ENCODE peak calls at places on chromosomes 7 and 10, in six cellular contexts. Z is epithelial cell of esophagus, F is astrocyte of the spinal cord, L is Calu3, M is glutamatergic neuron, J is B cell. I is an unnamed sample.

GRCh38 chr10:74049995-74050394 is 52.1 kb downstream of the VCL start:
- DNase-seq in Z (no peak), F (no peak), L (no peak), M (no peak), J (no peak), I (no peak)

GRCh38 chr10:101814466-101815041 is 3.7 kb downstream of the OGA start:
- DNase-seq in Z (no peak), F (no peak), L (no peak), M (no peak), J (no peak), I (peak; percentile 25)

GRCh38 chr10:24727811-24728210 is 4.1 kb upstream of the ARHGAP21 start:
- DNase-seq in Z (no peak), F (no peak), L (peak; percentile 14), M (no peak), J (no peak), I (no peak)

GRCh38 chr7:95577137-95577536 is 19.2 kb downstream of the PDK4 start:
- DNase-seq in Z (peak; percentile 60), F (no peak), L (peak; percentile 1), M (no peak), J (no peak), I (no peak)

GRCh38 chr10:1847361-1847760 is 110.0 kb upstream of the ADARB2 start:
- DNase-seq in Z (no peak), F (no peak), L (no peak), M (no peak), J (no peak), I (no peak)

GRCh38 chr10:12388671-12389070 is 39.3 kb downstream of the CAMK1D start:
- DNase-seq in Z (no peak), F (no peak), L (no peak), M (no peak), J (no peak), I (no peak)

GRCh38 chr7:2527505-2528464 is 8.2 kb downstream of the LFNG start:
- DNase-seq in Z (peak; percentile 61), F (peak; percentile 76), L (peak; percentile 66), M (peak; percentile 11), J (no peak), I (no peak)

GRCh38 chr7:114575098-114575497 is 160.5 kb downstream of the FOXP2 start:
- DNase-seq in Z (no peak), F (no peak), L (no peak), M (no peak), J (no peak), I (no peak)

GRCh38 chr7:55887786-55888185 is 530 bp downstream of the ZNF713 start:
- DNase-seq in Z (no peak), F (peak; percentile 5), L (peak; percentile 20), M (no peak), J (peak; percentile 71), I (no peak)

GRCh38 chr10:68096913-68097509 is 12.3 kb upstream of the MYPN start:
- DNase-seq in Z (peak; percentile 98), F (peak; percentile 92), L (peak; percentile 81), M (no peak), J (no peak), I (no peak)

GRCh38 chr7:39949980-39950472 is at the start of gene CDK13:
- DNase-seq in Z (peak; percentile 76), F (peak; percentile 74), L (peak; percentile 92), M (peak; percentile 82), J (peak; percentile 89), I (peak; percentile 91)

GRCh38 chr10:8242295-8242872 is 187.9 kb downstream of the GATA3 start:
- DNase-seq in Z (no peak), F (no peak), L (no peak), M (no peak), J (no peak), I (no peak)

GRCh38 chr7:151038951-151039849 is 9.1 kb upstream of the ASIC3 start:
- DNase-seq in Z (peak; percentile 65), F (peak; percentile 89), L (peak; percentile 91), M (no peak), J (no peak), I (peak; percentile 92)

GRCh38 chr7:51233375-51233774 is 83.2 kb downstream of the COBL start:
- DNase-seq in Z (no peak), F (no peak), L (no peak), M (no peak), J (no peak), I (no peak)

GRCh38 chr7:101554584-101555268 is 74.4 kb downstream of the MYL10 start:
- DNase-seq in Z (no peak), F (no peak), L (no peak), M (no peak), J (no peak), I (no peak)

GRCh38 chr7:16934947-16935742 is 53.4 kb upstream of the AGR3 start:
- DNase-seq in Z (peak; percentile 89), F (no peak), L (peak; percentile 45), M (no peak), J (no peak), I (no peak)

GRCh38 chr7:12643644-12644043 is 43.8 kb upstream of the ARL4A start:
- DNase-seq in Z (no peak), F (no peak), L (no peak), M (no peak), J (no peak), I (no peak)

GRCh38 chr10:114181971-114182370 is 2.8 kb downstream of the TDRD1 start:
- DNase-seq in Z (no peak), F (no peak), L (no peak), M (no peak), J (no peak), I (no peak)

GRCh38 chr10:88027570-88027969 is 164.1 kb downstream of the PTEN start:
- DNase-seq in Z (no peak), F (no peak), L (no peak), M (no peak), J (peak; percentile 11), I (no peak)

GRCh38 chr7:128705891-128706333 is 33.2 kb upstream of the CALU start:
- DNase-seq in Z (peak; percentile 32), F (no peak), L (no peak), M (no peak), J (no peak), I (no peak)

GRCh38 chr7:157507987-157508386 is 171.2 kb downstream of the DNAJB6 start:
- DNase-seq in Z (no peak), F (no peak), L (no peak), M (no peak), J (no peak), I (peak; percentile 54)

GRCh38 chr7:94241402-94241925 is 153.2 kb upstream of the COL1A2 start:
- DNase-seq in Z (no peak), F (no peak), L (no peak), M (no peak), J (no peak), I (no peak)

GRCh38 chr7:8261711-8262695 is at the start of gene ICA1:
- DNase-seq in Z (peak; percentile 56), F (peak; percentile 36), L (peak; percentile 91), M (peak; percentile 85), J (peak; percentile 44), I (peak; percentile 85)

GRCh38 chr10:90857635-90858488 is at the start of gene HTR7:
- DNase-seq in Z (peak; percentile 64), F (peak; percentile 45), L (peak; percentile 60), M (peak; percentile 84), J (peak; percentile 95), I (peak; percentile 89)
- TF ChIP-seq CTCF in Z (peak; percentile 22), F (peak; percentile 53), L (peak; percentile 57), M (peak; percentile 80), J (peak; percentile 78), I (peak; percentile 77)

GRCh38 chr10:43170491-43170890 is 32.2 kb downstream of the CSGALNACT2 start:
- DNase-seq in Z (no peak), F (peak; percentile 14), L (no peak), M (no peak), J (no peak), I (no peak)
- TF ChIP-seq CTCF in Z (no peak), F (peak; percentile 32), L (no peak), M (no peak), J (no peak), I (no peak)

DNA sequence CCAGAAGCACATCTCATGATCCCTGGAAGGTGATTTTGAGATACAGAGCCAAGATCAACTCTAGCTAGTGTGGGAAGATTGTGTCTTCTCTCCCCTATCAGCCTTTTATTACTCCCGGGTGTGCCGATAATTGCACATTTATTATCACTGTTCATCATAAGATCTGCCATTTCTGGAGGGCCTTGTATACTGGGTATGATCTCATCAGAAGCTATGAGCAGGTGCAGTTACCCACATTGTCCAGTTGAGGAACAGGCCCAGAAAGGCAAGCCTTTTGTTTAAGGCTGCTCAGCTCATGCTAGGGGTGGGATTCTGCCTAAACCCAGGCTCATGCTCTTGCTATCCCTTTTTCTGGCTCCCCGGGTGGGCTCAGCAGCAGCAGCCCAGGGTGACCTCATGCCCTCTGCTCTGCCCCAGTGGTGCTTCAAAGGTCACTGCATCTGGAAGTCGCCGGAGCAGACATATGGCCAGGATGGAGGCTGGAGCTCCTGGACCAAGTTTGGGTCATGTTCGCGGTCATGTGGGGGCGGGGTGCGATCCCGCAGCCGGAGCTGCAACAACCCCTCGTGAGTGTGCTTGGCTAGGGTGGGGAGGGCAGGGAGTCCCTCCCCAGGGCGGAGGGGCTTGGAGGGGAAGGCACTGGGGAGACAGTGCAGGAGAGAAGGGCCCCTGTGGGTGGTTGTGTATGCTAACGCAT is 46.6 kb downstream of the TBATA start:
- DNase-seq in Z (no peak), F (no peak), L (no peak), M (no peak), J (no peak), I (no peak)
- TF ChIP-seq CTCF in Z (no peak), F (peak; percentile 7), L (no peak), M (no peak), J (no peak), I (no peak)

GRCh38 chr10:72241853-72242252 is 25.8 kb upstream of the ASCC1 start:
- DNase-seq in Z (no peak), F (no peak), L (no peak), M (no peak), J (no peak), I (no peak)

GRCh38 chr10:72245949-72246525 is 27.7 kb upstream of the DDIT4 start:
- DNase-seq in Z (no peak), F (no peak), L (no peak), M (no peak), J (no peak), I (no peak)

GRCh38 chr10:72242675-72243074 is 26.6 kb upstream of the ASCC1 start:
- DNase-seq in Z (no peak), F (peak; percentile 61), L (no peak), M (no peak), J (no peak), I (peak; percentile 87)

GRCh38 chr10:72244573-72245038 is 28.5 kb upstream of the ASCC1 start:
- DNase-seq in Z (no peak), F (no peak), L (no peak), M (no peak), J (no peak), I (no peak)

DNA sequence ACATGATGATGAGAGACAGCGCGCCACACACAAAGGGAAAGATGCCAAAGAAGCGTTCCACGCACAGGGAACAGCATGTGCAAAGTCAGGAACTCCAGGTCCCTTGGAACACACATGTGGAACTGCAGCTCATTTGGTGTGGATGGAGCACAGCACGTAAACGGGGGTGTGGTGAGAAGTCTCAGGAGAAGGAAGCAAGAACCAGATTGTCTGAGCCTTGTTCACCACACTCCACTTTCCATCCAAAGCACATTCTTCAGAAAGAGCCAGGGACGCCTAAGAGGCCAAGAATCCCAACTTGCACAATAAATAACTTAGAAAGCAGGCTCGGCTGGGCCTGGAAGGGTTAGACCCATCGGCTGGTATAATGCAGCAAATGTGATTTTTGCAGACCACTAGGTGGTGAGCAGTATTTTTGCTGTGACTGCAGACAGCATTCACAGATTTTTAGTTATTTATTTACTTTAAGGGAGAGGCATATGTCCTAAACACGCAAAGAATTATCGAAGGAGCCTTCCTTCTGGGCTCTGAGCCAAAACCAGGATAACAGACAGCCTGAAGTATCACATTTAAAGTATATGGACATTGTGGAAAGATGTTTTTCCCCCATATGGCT is 27.9 kb upstream of the ASCC1 start:
- DNase-seq in Z (peak; percentile 84), F (peak; percentile 86), L (peak; percentile 72), M (no peak), J (no peak), I (peak; percentile 90)
- TF ChIP-seq CTCF in Z (peak; percentile 37), F (peak; percentile 33), L (peak; percentile 59), M (no peak), J (no peak), I (peak; percentile 75)

I was measured in osteocyte.